ENCODE peak calls at places on chromosomes 3 and 15, in ten cellular contexts. A is ovary; W is natural killer cell; D is cardiac muscle cell; J is colonic mucosa; R is GM12865; U is activated T-cell treated with anti-CD3 and anti-CD28 coated beads, Interleukin-2, amount 50 U/mL, for 1 hour; E is bronchial epithelial cell; F is C1 segment of cervical spinal cord; S is K562. C is an unnamed sample.

GRCh38 chr3:166123088-166123487 is 285.9 kb upstream of the BCHE start:
- DNase-seq in S (no peak), R (no peak), U (no peak), F (no peak), D (no peak), E (no peak), J (no peak), A (no peak), W (no peak), C (no peak)

GRCh38 chr3:101453966-101454365 is 59.0 kb downstream of the SENP7 start:
- DNase-seq in A (no peak), S (no peak), F (no peak), E (no peak), R (no peak), U (no peak), D (peak), J (no peak), W (no peak), C (no peak)

GRCh38 chr3:53379898-53380297 is 32.6 kb upstream of the DCP1A start:
- DNase-seq in J (no peak), R (no peak), W (no peak), U (no peak), A (peak), D (no peak), E (no peak), F (no peak), S (no peak), C (no peak)

GRCh38 chr3:44074181-44074580 is 167.5 kb upstream of the TOPAZ1 start:
- DNase-seq in R (no peak), W (no peak), J (no peak), D (no peak), S (no peak), U (no peak), E (peak), A (no peak), F (no peak), C (no peak)

GRCh38 chr15:73930790-73931281 is 4.6 kb downstream of the LOXL1 start:
- DNase-seq in U (no peak), A (no peak), E (no peak), F (no peak), W (no peak), R (no peak), J (no peak), S (no peak), D (peak), C (no peak)

GRCh38 chr15:68230157-68231100 is 901 bp upstream of the CLN6 start:
- DNase-seq in A (peak), R (peak), W (no peak), F (no peak), E (no peak), S (no peak), U (peak), D (no peak), J (no peak), C (no peak)

GRCh38 chr3:41681479-41681878 is 280.4 kb downstream of the ULK4 start:
- DNase-seq in F (no peak), W (no peak), D (peak), J (no peak), S (no peak), R (no peak), E (peak), A (no peak), U (no peak), C (no peak)

GRCh38 chr15:65824031-65824743 is 32.1 kb upstream of the DENND4A start:
- DNase-seq in S (peak), J (peak), R (peak), F (peak), W (no peak), E (peak), U (no peak), A (peak), D (peak), C (peak)

GRCh38 chr15:101602801-101603200 is 49.4 kb downstream of the TM2D3 start:
- DNase-seq in W (no peak), R (no peak), D (no peak), S (no peak), A (no peak), J (no peak), U (no peak), F (no peak), E (no peak), C (no peak)

GRCh38 chr3:70308760-70309159 is 3.7 kb downstream of the MDFIC2 start:
- DNase-seq in R (peak), E (peak), A (no peak), W (no peak), J (no peak), D (peak), F (no peak), U (no peak), S (no peak), C (peak)

GRCh38 chr15:67185621-67186225 is 68.7 kb downstream of the AAGAB start:
- DNase-seq in F (no peak), D (peak), J (no peak), U (no peak), S (no peak), E (no peak), R (peak), W (no peak), A (no peak), C (no peak)

GRCh38 chr15:63402498-63403253 is 21.0 kb upstream of the CA12 start:
- DNase-seq in F (no peak), A (no peak), E (peak), R (peak), S (peak), U (no peak), J (no peak), D (peak), W (no peak), C (peak)

GRCh38 chr3:194680888-194681615 is 4.6 kb upstream of the FAM43A start:
- DNase-seq in U (no peak), S (no peak), W (no peak), R (no peak), A (no peak), J (no peak), F (no peak), D (no peak), E (no peak), C (no peak)

C was measured in caudate nucleus.